ENCODE peak calls at places on chromosomes 6 and 20, in eight cellular contexts. L is A549, Y is stomach, O is HCT116, G is gastrocnemius medialis, S is body of pancreas, P is GM12891, X is adrenal gland. A is an unnamed sample.
A peak's percentile ranks its signal among the peaks of the same experiment; 100 is the strongest.

GRCh38 chr20:57389695-57390603 is 1.2 kb upstream of the RBM38 start:
- DNase-seq in L (no peak), Y (no peak), O (no peak), G (no peak), S (no peak), P (no peak), X (peak; percentile 34), A (no peak)

GRCh38 chr6:110173506-110174132 is 5.9 kb downstream of the WASF1 start:
- DNase-seq in L (no peak), Y (no peak), O (no peak), G (no peak), S (no peak), P (no peak), X (no peak), A (no peak)

GRCh38 chr6:89082439-89082838 is 1.9 kb downstream of the PNRC1 start:
- DNase-seq in L (no peak), Y (no peak), O (no peak), G (no peak), S (no peak), P (no peak), X (no peak), A (no peak)

GRCh38 chr20:60050193-60050960 is 92.2 kb downstream of the CDH26 start:
- DNase-seq in L (peak; percentile 23), Y (peak; percentile 59), O (peak; percentile 26), G (no peak), S (peak; percentile 49), P (no peak), X (no peak), A (no peak)

GRCh38 chr20:1623501-1624250 is 3.9 kb upstream of the SIRPB1 start:
- DNase-seq in L (no peak), Y (no peak), O (no peak), G (no peak), S (no peak), P (no peak), X (no peak), A (no peak)

GRCh38 chr6:21263531-21264287 is 329.8 kb upstream of the SOX4 start:
- DNase-seq in L (no peak), Y (no peak), O (no peak), G (no peak), S (no peak), P (no peak), X (no peak), A (peak; percentile 12)

GRCh38 chr6:141475269-141475668 is 657.5 kb upstream of the GJE1 start:
- DNase-seq in L (no peak), Y (no peak), O (no peak), G (no peak), S (no peak), P (no peak), X (no peak), A (no peak)

GRCh38 chr6:27426045-27426620 is 37.6 kb downstream of the ZNF391 start:
- DNase-seq in L (no peak), Y (no peak), O (no peak), G (no peak), S (no peak), P (no peak), X (no peak), A (no peak)

GRCh38 chr6:16804007-16804303 is 42.7 kb upstream of the ATXN1 start:
- DNase-seq in L (no peak), Y (no peak), O (no peak), G (no peak), S (no peak), P (no peak), X (no peak), A (no peak)

GRCh38 chr20:3550857-3551256 is 80.0 kb downstream of the ATRN start:
- DNase-seq in L (no peak), Y (no peak), O (no peak), G (no peak), S (no peak), P (no peak), X (no peak), A (no peak)

GRCh38 chr6:132400641-132401119 is 595 bp downstream of the MOXD1 start:
- DNase-seq in L (no peak), Y (no peak), O (no peak), G (no peak), S (no peak), P (no peak), X (no peak), A (no peak)

GRCh38 chr6:159104163-159104885 is 59.5 kb upstream of the TAGAP start:
- DNase-seq in L (peak; percentile 76), Y (peak; percentile 76), O (no peak), G (no peak), S (peak; percentile 68), P (peak; percentile 60), X (peak; percentile 67), A (peak; percentile 60)

GRCh38 chr20:62511300-62511914 is 35.6 kb upstream of the GATA5 start:
- DNase-seq in L (no peak), Y (no peak), O (no peak), G (peak; percentile 81), S (no peak), P (no peak), X (no peak), A (no peak)

GRCh38 chr20:58625585-58625984 is 25.5 kb upstream of the STX16 start:
- DNase-seq in L (no peak), Y (no peak), O (no peak), G (no peak), S (no peak), P (no peak), X (no peak), A (no peak)

GRCh38 chr20:4435210-4435609 is 286.5 kb upstream of the PRND start:
- DNase-seq in L (no peak), Y (no peak), O (no peak), G (no peak), S (no peak), P (no peak), X (no peak), A (no peak)

GRCh38 chr6:170173416-170173990 is 117.4 kb downstream of the DLL1 start:
- DNase-seq in L (no peak), Y (no peak), O (no peak), G (no peak), S (no peak), P (no peak), X (peak; percentile 4), A (no peak)

GRCh38 chr6:13261464-13261994 is 66.8 kb downstream of the TBC1D7 start:
- DNase-seq in L (no peak), Y (no peak), O (no peak), G (no peak), S (no peak), P (no peak), X (no peak), A (no peak)
- TF ChIP-seq POLR2A in L (no peak), Y (no peak), O (no peak), G (no peak), S (no peak), P (no peak), X (no peak), A (no peak)

DNA sequence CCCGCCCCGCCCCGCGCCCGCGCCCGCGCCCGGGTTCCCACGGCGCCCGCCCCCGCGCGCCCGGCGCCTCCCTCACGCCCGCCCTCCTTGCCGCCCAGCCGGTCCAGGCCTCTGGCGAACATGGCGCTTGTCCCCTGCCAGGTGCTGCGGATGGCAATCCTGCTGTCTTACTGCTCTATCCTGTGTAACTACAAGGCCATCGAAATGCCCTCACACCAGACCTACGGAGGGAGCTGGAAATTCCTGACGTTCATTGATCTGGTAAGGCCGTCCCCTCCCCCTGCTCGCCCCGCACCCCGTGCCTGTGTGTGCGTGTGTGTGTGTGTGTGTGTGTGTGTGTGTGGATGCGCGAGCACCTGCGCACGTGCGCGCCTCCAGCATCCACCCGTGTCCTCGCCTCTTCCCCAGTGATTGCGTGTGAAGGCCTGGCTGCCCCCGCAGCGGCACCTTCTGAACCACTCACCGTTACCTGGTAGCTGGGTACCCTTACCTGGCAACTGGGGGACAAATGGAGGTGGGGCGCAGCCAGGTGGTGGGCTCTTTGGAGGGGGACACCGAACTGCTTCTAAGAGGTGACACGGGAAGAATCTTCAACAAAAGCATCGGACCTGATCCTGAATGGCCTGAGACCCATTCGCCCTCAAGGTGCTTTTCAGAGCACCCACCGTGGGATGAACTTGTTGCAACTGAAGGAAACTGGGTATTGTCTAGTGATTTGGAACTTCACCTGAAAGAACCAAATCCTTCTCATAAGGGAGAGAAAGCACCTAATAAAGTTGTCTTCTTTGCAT is at the start of gene AIG1:
- DNase-seq in L (peak; percentile 43), Y (no peak), O (peak; percentile 47), G (peak; percentile 21), S (peak; percentile 79), P (no peak), X (peak; percentile 79), A (no peak)
- TF ChIP-seq POLR2A in L (peak; percentile 45), Y (no peak), O (peak; percentile 46), G (no peak), S (no peak), P (peak; percentile 55), X (no peak), A (peak; percentile 54)

GRCh38 chr6:10695086-10695657 is 400 bp downstream of the PAK1IP1 start:
- DNase-seq in L (peak; percentile 5), Y (no peak), O (no peak), G (no peak), S (no peak), P (no peak), X (no peak), A (no peak)

GRCh38 chr6:10696655-10697054 is 1.9 kb downstream of the PAK1IP1 start:
- DNase-seq in L (no peak), Y (no peak), O (no peak), G (no peak), S (no peak), P (no peak), X (no peak), A (no peak)

GRCh38 chr6:10692965-10693538 is 1.4 kb downstream of the C6orf52 start:
- DNase-seq in L (no peak), Y (no peak), O (no peak), G (no peak), S (no peak), P (no peak), X (no peak), A (no peak)

GRCh38 chr6:10690651-10691445 is 3.6 kb downstream of the C6orf52 start:
- DNase-seq in L (no peak), Y (no peak), O (no peak), G (no peak), S (no peak), P (no peak), X (no peak), A (no peak)

DNA sequence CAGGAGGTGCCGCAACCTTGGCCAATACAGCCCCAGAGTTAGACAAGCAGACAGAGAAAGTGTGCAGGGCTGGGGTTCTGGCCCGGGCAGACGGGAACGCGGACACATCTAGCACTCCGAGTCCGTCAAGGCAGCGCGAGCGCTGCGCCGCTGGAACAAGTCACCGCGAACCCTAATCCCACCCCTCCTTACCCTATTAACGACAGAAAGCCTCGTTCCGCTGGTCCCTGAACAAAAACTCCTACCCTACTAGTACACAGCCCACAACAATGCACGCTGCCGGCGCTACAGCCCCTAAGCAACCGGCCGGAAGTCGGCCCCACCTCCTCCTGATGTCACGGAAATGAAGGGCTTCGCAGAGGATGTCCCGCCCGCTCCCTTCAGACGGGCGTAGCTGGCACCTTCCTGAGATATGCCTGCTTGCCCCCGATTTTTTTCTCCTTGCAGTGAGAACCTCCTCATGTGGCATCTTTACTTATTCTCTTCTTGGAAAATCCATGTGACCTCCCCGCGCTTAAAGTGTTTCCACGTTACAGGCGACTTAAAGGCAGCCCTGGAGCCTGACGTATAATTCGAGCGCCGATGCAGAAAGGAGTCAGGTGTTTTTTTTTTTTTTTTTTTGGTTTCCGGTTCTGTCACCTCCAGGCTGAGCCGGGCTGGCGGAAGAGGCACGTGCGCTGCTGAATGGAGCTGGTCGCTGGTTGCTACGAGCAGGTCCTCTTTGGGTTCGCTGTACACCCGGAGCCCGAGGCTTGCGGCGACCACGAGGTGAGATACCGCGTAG is at the start of the genes C6orf52 and PAK1IP1:
- DNase-seq in L (peak; percentile 88), Y (peak; percentile 93), O (peak; percentile 88), G (peak; percentile 88), S (peak; percentile 92), P (peak; percentile 80), X (peak; percentile 92), A (peak; percentile 82)
- TF ChIP-seq POLR2A in L (peak; percentile 89), Y (peak; percentile 89), O (peak; percentile 82), G (peak; percentile 80), S (peak; percentile 94), P (peak; percentile 83), X (peak; percentile 74), A (peak; percentile 79)

GRCh38 chr6:142926494-142927273 is 18.3 kb downstream of the HIVEP2 start:
- DNase-seq in L (peak; percentile 58), Y (peak; percentile 79), O (no peak), G (peak; percentile 77), S (peak; percentile 78), P (peak; percentile 64), X (peak; percentile 85), A (peak; percentile 52)
- TF ChIP-seq POLR2A in L (peak; percentile 19), Y (peak; percentile 13), O (no peak), G (peak; percentile 78), S (peak; percentile 68), P (peak; percentile 78), X (peak; percentile 76), A (peak; percentile 29)